ENCODE peak calls at places on chromosome 7, in nine cellular contexts. One of them, this sample, is unnamed. For H3K36me3, the result is how much of the 10 kb centered on the place peaks cover.

GRCh38 chr7:42693722-42694121 is 218.1 kb downstream of the C7orf25 start:
- DNase-seq in gastrocnemius medialis: peak
- DNase-seq in left ventricle myocardium inferior: no peak
- DNase-seq in lung: no peak
- DNase-seq in PC-9: no peak
- DNase-seq in BE2C: no peak
- DNase-seq in GM23338: no peak
- DNase-seq in prostate gland: no peak
- DNase-seq in transverse colon: no peak
- DNase-seq in this sample: peak

GRCh38 chr7:50418526-50418925 is 31.6 kb downstream of the FIGNL1 start:
- DNase-seq in transverse colon: no peak
- DNase-seq in prostate gland: no peak
- DNase-seq in GM23338: peak
- DNase-seq in BE2C: no peak
- DNase-seq in left ventricle myocardium inferior: no peak
- DNase-seq in gastrocnemius medialis: no peak
- DNase-seq in lung: no peak
- DNase-seq in PC-9: no peak
- DNase-seq in this sample: no peak

GRCh38 chr7:91201731-91202130 is 62.5 kb upstream of the FZD1 start:
- DNase-seq in lung: no peak
- DNase-seq in PC-9: no peak
- DNase-seq in prostate gland: no peak
- DNase-seq in transverse colon: no peak
- DNase-seq in left ventricle myocardium inferior: no peak
- DNase-seq in BE2C: no peak
- DNase-seq in gastrocnemius medialis: no peak
- DNase-seq in GM23338: no peak
- DNase-seq in this sample: no peak

GRCh38 chr7:121578669-121579068 is 182.6 kb upstream of the FAM3C start:
- DNase-seq in GM23338: no peak
- DNase-seq in left ventricle myocardium inferior: no peak
- DNase-seq in prostate gland: no peak
- DNase-seq in PC-9: no peak
- DNase-seq in lung: no peak
- DNase-seq in gastrocnemius medialis: no peak
- DNase-seq in transverse colon: no peak
- DNase-seq in BE2C: no peak
- DNase-seq in this sample: no peak

GRCh38 chr7:144854839-144855424 is 19.1 kb upstream of the TPK1 start:
- DNase-seq in prostate gland: no peak
- DNase-seq in gastrocnemius medialis: no peak
- DNase-seq in left ventricle myocardium inferior: no peak
- DNase-seq in lung: no peak
- DNase-seq in transverse colon: no peak
- DNase-seq in PC-9: no peak
- DNase-seq in BE2C: no peak
- DNase-seq in GM23338: peak
- DNase-seq in this sample: no peak

GRCh38 chr7:45610660-45611299 is 36.6 kb downstream of the ADCY1 start:
- DNase-seq in BE2C: no peak
- DNase-seq in prostate gland: no peak
- DNase-seq in left ventricle myocardium inferior: no peak
- DNase-seq in gastrocnemius medialis: no peak
- DNase-seq in PC-9: no peak
- DNase-seq in transverse colon: no peak
- DNase-seq in GM23338: no peak
- DNase-seq in lung: no peak
- DNase-seq in this sample: no peak

GRCh38 chr7:46554688-46555422 is 633.8 kb upstream of the IGFBP3 start:
- DNase-seq in left ventricle myocardium inferior: no peak
- DNase-seq in BE2C: no peak
- DNase-seq in lung: no peak
- DNase-seq in PC-9: no peak
- DNase-seq in transverse colon: no peak
- DNase-seq in gastrocnemius medialis: no peak
- DNase-seq in GM23338: no peak
- DNase-seq in prostate gland: no peak
- DNase-seq in this sample: no peak

GRCh38 chr7:138785587-138786437 is 12.0 kb upstream of the TMEM213 start:
- DNase-seq in PC-9: peak
- DNase-seq in BE2C: no peak
- DNase-seq in transverse colon: no peak
- DNase-seq in left ventricle myocardium inferior: no peak
- DNase-seq in GM23338: no peak
- DNase-seq in gastrocnemius medialis: no peak
- DNase-seq in lung: no peak
- DNase-seq in prostate gland: no peak
- DNase-seq in this sample: no peak

GRCh38 chr7:50798126-50798525 is 15.4 kb upstream of the GRB10 start:
- DNase-seq in PC-9: no peak
- DNase-seq in prostate gland: no peak
- DNase-seq in lung: no peak
- DNase-seq in gastrocnemius medialis: no peak
- DNase-seq in transverse colon: no peak
- DNase-seq in left ventricle myocardium inferior: no peak
- DNase-seq in BE2C: no peak
- DNase-seq in GM23338: no peak
- DNase-seq in this sample: no peak

GRCh38 chr7:37770813-37771212 is 77.6 kb upstream of the NME8 start:
- DNase-seq in transverse colon: no peak
- DNase-seq in left ventricle myocardium inferior: no peak
- DNase-seq in PC-9: no peak
- DNase-seq in GM23338: no peak
- DNase-seq in gastrocnemius medialis: no peak
- DNase-seq in BE2C: no peak
- DNase-seq in lung: no peak
- DNase-seq in prostate gland: no peak
- DNase-seq in this sample: no peak

GRCh38 chr7:2199528-2199927 is 33.2 kb downstream of the MAD1L1 start:
- DNase-seq in BE2C: no peak
- DNase-seq in prostate gland: no peak
- DNase-seq in GM23338: no peak
- DNase-seq in transverse colon: no peak
- DNase-seq in gastrocnemius medialis: no peak
- DNase-seq in PC-9: no peak
- DNase-seq in left ventricle myocardium inferior: no peak
- DNase-seq in lung: no peak
- DNase-seq in this sample: no peak

GRCh38 chr7:2158331-2159175 is 74.2 kb downstream of the MAD1L1 start:
- DNase-seq in GM23338: no peak
- DNase-seq in left ventricle myocardium inferior: peak
- DNase-seq in lung: no peak
- DNase-seq in BE2C: no peak
- DNase-seq in transverse colon: peak
- DNase-seq in prostate gland: no peak
- DNase-seq in PC-9: no peak
- DNase-seq in gastrocnemius medialis: no peak
- DNase-seq in this sample: no peak

GRCh38 chr7:3836855-3837254 is 535.8 kb downstream of the SDK1 start:
- DNase-seq in GM23338: no peak
- DNase-seq in gastrocnemius medialis: no peak
- DNase-seq in left ventricle myocardium inferior: no peak
- DNase-seq in BE2C: no peak
- DNase-seq in PC-9: no peak
- DNase-seq in transverse colon: no peak
- DNase-seq in lung: no peak
- DNase-seq in prostate gland: no peak
- DNase-seq in this sample: no peak

GRCh38 chr7:48337012-48337621 is 165.9 kb downstream of the ABCA13 start:
- DNase-seq in transverse colon: no peak
- DNase-seq in GM23338: peak
- DNase-seq in left ventricle myocardium inferior: no peak
- DNase-seq in gastrocnemius medialis: no peak
- DNase-seq in lung: no peak
- DNase-seq in BE2C: no peak
- DNase-seq in prostate gland: no peak
- DNase-seq in PC-9: peak
- DNase-seq in this sample: no peak

GRCh38 chr7:141014091-141014490 is 661 bp downstream of the MRPS33 start:
- DNase-seq in gastrocnemius medialis: no peak
- DNase-seq in left ventricle myocardium inferior: no peak
- DNase-seq in PC-9: no peak
- DNase-seq in prostate gland: no peak
- DNase-seq in lung: no peak
- DNase-seq in GM23338: peak
- DNase-seq in BE2C: no peak
- DNase-seq in transverse colon: no peak
- DNase-seq in this sample: no peak

GRCh38 chr7:157622000-157622399 is 285.2 kb downstream of the DNAJB6 start:
- DNase-seq in prostate gland: no peak
- DNase-seq in PC-9: no peak
- DNase-seq in GM23338: no peak
- DNase-seq in gastrocnemius medialis: no peak
- DNase-seq in left ventricle myocardium inferior: no peak
- DNase-seq in transverse colon: no peak
- DNase-seq in lung: no peak
- DNase-seq in BE2C: no peak
- DNase-seq in this sample: no peak

GRCh38 chr7:6271694-6272371 is 591 bp downstream of the CYTH3 start:
- DNase-seq in PC-9: peak
- DNase-seq in gastrocnemius medialis: no peak
- DNase-seq in GM23338: no peak
- DNase-seq in prostate gland: no peak
- DNase-seq in transverse colon: peak
- DNase-seq in left ventricle myocardium inferior: peak
- DNase-seq in lung: no peak
- DNase-seq in BE2C: peak
- DNase-seq in this sample: peak

GRCh38 chr7:6272481-6273323 is at the start of gene CYTH3:
- DNase-seq in BE2C: peak
- DNase-seq in PC-9: peak
- DNase-seq in left ventricle myocardium inferior: peak
- DNase-seq in lung: peak
- DNase-seq in gastrocnemius medialis: peak
- DNase-seq in transverse colon: peak
- DNase-seq in GM23338: peak
- DNase-seq in prostate gland: peak
- DNase-seq in this sample: peak

GRCh38 chr7:6274743-6275142 is 2.3 kb upstream of the CYTH3 start:
- DNase-seq in prostate gland: no peak
- DNase-seq in GM23338: no peak
- DNase-seq in BE2C: no peak
- DNase-seq in left ventricle myocardium inferior: no peak
- DNase-seq in gastrocnemius medialis: no peak
- DNase-seq in PC-9: no peak
- DNase-seq in transverse colon: no peak
- DNase-seq in lung: no peak
- DNase-seq in this sample: no peak

GRCh38 chr7:6273380-6273837 is 985 bp upstream of the CYTH3 start:
- DNase-seq in transverse colon: peak
- DNase-seq in PC-9: peak
- DNase-seq in BE2C: peak
- DNase-seq in gastrocnemius medialis: no peak
- DNase-seq in left ventricle myocardium inferior: no peak
- DNase-seq in GM23338: no peak
- DNase-seq in lung: no peak
- DNase-seq in prostate gland: peak
- DNase-seq in this sample: no peak

GRCh38 chr7:6273917-6274630 is 1.6 kb upstream of the CYTH3 start:
- DNase-seq in prostate gland: no peak
- DNase-seq in gastrocnemius medialis: no peak
- DNase-seq in PC-9: no peak
- DNase-seq in BE2C: no peak
- DNase-seq in GM23338: no peak
- DNase-seq in lung: no peak
- DNase-seq in left ventricle myocardium inferior: no peak
- DNase-seq in transverse colon: no peak
- DNase-seq in this sample: no peak
- TF ChIP-seq CTCF in prostate gland: no peak
- TF ChIP-seq CTCF in gastrocnemius medialis: no peak
- TF ChIP-seq CTCF in PC-9: no peak
- TF ChIP-seq CTCF in BE2C: no peak
- TF ChIP-seq CTCF in GM23338: no peak
- TF ChIP-seq CTCF in lung: no peak
- TF ChIP-seq CTCF in left ventricle myocardium inferior: no peak
- TF ChIP-seq CTCF in transverse colon: no peak
- TF ChIP-seq CTCF in this sample: no peak

GRCh38 chr7:31052504-31052840 is 364 bp downstream of the ADCYAP1R1 start:
- DNase-seq in left ventricle myocardium inferior: no peak
- DNase-seq in PC-9: no peak
- DNase-seq in BE2C: no peak
- DNase-seq in transverse colon: no peak
- DNase-seq in gastrocnemius medialis: no peak
- DNase-seq in GM23338: no peak
- DNase-seq in lung: no peak
- DNase-seq in prostate gland: no peak
- DNase-seq in this sample: no peak
- H3K4me3 ChIP-seq in left ventricle myocardium inferior: peak
- H3K4me3 ChIP-seq in PC-9: no peak
- H3K4me3 ChIP-seq in BE2C: peak
- H3K4me3 ChIP-seq in transverse colon: peak
- H3K4me3 ChIP-seq in gastrocnemius medialis: peak
- H3K4me3 ChIP-seq in GM23338: peak
- H3K4me3 ChIP-seq in lung: peak
- H3K4me3 ChIP-seq in prostate gland: peak
- H3K4me3 ChIP-seq in this sample: peak

GRCh38 chr7:65978891-65979582 is 3.0 kb downstream of the GUSB start:
- DNase-seq in left ventricle myocardium inferior: no peak
- DNase-seq in PC-9: no peak
- DNase-seq in gastrocnemius medialis: no peak
- DNase-seq in GM23338: no peak
- DNase-seq in BE2C: no peak
- DNase-seq in lung: no peak
- DNase-seq in transverse colon: no peak
- DNase-seq in prostate gland: no peak
- DNase-seq in this sample: no peak
- H3K36me3 ChIP-seq in left ventricle myocardium inferior: half or more
- H3K36me3 ChIP-seq in PC-9: under half
- H3K36me3 ChIP-seq in gastrocnemius medialis: under half
- H3K36me3 ChIP-seq in GM23338: under half
- H3K36me3 ChIP-seq in BE2C: under half
- H3K36me3 ChIP-seq in lung: under half
- H3K36me3 ChIP-seq in transverse colon: under half
- H3K36me3 ChIP-seq in prostate gland: under half
- H3K36me3 ChIP-seq in this sample: under half

DNA sequence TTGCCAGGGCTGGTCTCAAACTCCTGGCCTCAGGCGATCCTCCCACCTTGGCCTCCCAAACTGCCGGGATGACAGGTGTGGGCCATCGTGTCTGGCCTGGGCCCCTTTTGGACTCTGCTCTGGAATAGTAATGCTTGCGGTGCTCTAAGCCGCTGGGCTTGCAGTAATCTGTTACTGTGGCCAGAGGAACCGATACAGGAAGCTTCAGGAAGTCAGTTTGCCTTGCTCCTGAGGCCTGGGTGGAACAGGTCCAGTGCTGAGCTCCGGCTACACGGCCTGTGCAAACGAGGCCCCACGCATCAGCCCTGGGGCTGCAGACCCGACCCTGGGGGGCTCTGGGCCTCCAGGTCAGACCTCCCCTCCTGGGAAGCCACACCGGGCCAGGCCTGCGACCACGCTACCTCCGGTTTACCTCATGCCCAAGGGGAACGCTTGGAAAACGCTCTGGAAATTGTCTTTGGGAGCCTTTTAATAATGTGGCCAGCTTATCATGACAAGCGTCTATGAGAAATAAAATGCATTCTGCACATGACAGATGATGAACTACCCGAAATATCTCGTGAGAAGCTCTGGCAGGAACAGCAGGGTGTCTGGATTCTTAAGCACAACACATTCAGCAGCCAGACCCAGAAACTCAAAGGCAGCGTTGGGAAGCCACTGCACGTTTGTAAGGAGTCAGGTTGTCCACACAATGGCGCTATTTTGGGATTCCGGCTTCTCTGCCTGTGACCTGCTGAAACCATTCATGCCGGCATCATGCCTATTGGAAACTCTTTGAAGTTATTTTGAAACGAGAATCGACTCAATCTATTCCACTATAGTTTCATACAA is 10.1 kb upstream of the ADAP1 start:
- DNase-seq in transverse colon: no peak
- DNase-seq in prostate gland: no peak
- DNase-seq in lung: no peak
- DNase-seq in GM23338: peak
- DNase-seq in BE2C: peak
- DNase-seq in left ventricle myocardium inferior: peak
- DNase-seq in gastrocnemius medialis: peak
- DNase-seq in PC-9: no peak
- DNase-seq in this sample: peak
- TF ChIP-seq CTCF in transverse colon: no peak
- TF ChIP-seq CTCF in prostate gland: no peak
- TF ChIP-seq CTCF in lung: no peak
- TF ChIP-seq CTCF in GM23338: peak
- TF ChIP-seq CTCF in BE2C: peak
- TF ChIP-seq CTCF in left ventricle myocardium inferior: peak
- TF ChIP-seq CTCF in gastrocnemius medialis: peak
- TF ChIP-seq CTCF in PC-9: no peak
- TF ChIP-seq CTCF in this sample: peak

This sample was measured in heart right ventricle.